ENCODE peak calls at places on chromosomes 6 and 20, in ten cellular contexts. T is cardiac muscle cell, N is fibroblast of mammary gland, G is lower leg skin, L is neural crest cell, I is endothelial cell, H is lower lobe of right lung, K is GM13977, U is RWPE1, D is AG04449. M is an unnamed sample.

GRCh38 chr20:18879262-18879661 is 65.7 kb downstream of the SCP2D1 start:
- DNase-seq in N (no peak), L (no peak), I (no peak), D (no peak), T (no peak), K (no peak), G (no peak), U (peak), H (no peak), M (no peak)

GRCh38 chr6:123926000-123926399 is 122.3 kb downstream of the NKAIN2 start:
- DNase-seq in T (no peak), N (no peak), G (no peak), D (no peak), L (no peak), U (peak), H (no peak), K (no peak), I (no peak), M (no peak)

GRCh38 chr6:46175446-46175845 is 4.7 kb upstream of the ENPP5 start:
- DNase-seq in T (peak), N (peak), I (no peak), G (no peak), H (no peak), D (no peak), U (no peak), L (no peak), K (peak), M (no peak)

GRCh38 chr6:21023210-21023609 is 489.0 kb downstream of the CDKAL1 start:
- DNase-seq in T (no peak), K (no peak), U (no peak), G (no peak), N (no peak), I (no peak), L (no peak), H (no peak), D (no peak), M (no peak)

GRCh38 chr6:37029249-37029959 is 23.9 kb downstream of the FGD2 start:
- DNase-seq in D (no peak), I (peak), H (peak), G (peak), L (peak), T (peak), U (no peak), K (peak), N (peak), M (peak)

GRCh38 chr6:34377984-34378383 is 14.5 kb downstream of the NUDT3 start:
- DNase-seq in U (no peak), G (no peak), L (no peak), T (no peak), K (no peak), N (no peak), D (no peak), H (no peak), I (no peak), M (no peak)

GRCh38 chr6:159094444-159095252 is 49.9 kb upstream of the TAGAP start:
- DNase-seq in I (no peak), D (no peak), U (no peak), N (no peak), H (no peak), K (peak), L (no peak), T (no peak), G (no peak), M (no peak)

GRCh38 chr20:50014570-50015562 is 32.1 kb downstream of the SNAI1 start:
- DNase-seq in H (no peak), D (no peak), K (no peak), L (no peak), U (no peak), I (peak), N (no peak), G (no peak), T (no peak), M (no peak)

GRCh38 chr6:467111-467510 is 75.6 kb downstream of the IRF4 start:
- DNase-seq in U (no peak), H (no peak), D (no peak), G (peak), T (no peak), I (no peak), K (no peak), L (no peak), N (no peak), M (no peak)

GRCh38 chr20:44796758-44797457 is 13.4 kb downstream of the RIMS4 start:
- DNase-seq in H (no peak), G (no peak), I (no peak), T (no peak), N (no peak), K (no peak), U (no peak), D (no peak), L (no peak), M (no peak)

GRCh38 chr6:45514454-45514853 is 136.7 kb upstream of the SUPT3H start:
- DNase-seq in T (no peak), G (no peak), I (no peak), N (peak), U (peak), K (no peak), H (no peak), L (no peak), D (no peak), M (no peak)

GRCh38 chr6:28003661-28004060 is 46.6 kb downstream of the OR2B6 start:
- DNase-seq in N (no peak), U (peak), T (no peak), I (no peak), H (no peak), L (no peak), G (no peak), D (no peak), K (no peak), M (no peak)

GRCh38 chr6:33164665-33165373 is 27.4 kb downstream of the COL11A2 start:
- DNase-seq in T (no peak), L (no peak), K (no peak), H (no peak), G (no peak), I (no peak), U (no peak), N (no peak), D (no peak), M (no peak)

GRCh38 chr6:161536141-161536735 is 262.4 kb upstream of the AGPAT4 start:
- DNase-seq in L (no peak), H (no peak), K (no peak), U (no peak), I (no peak), N (no peak), T (no peak), G (no peak), D (no peak), M (no peak)

GRCh38 chr6:146908786-146909185 is 295.4 kb upstream of the STXBP5 start:
- DNase-seq in L (no peak), N (no peak), I (no peak), U (no peak), T (no peak), H (no peak), D (no peak), K (no peak), G (no peak), M (no peak)

GRCh38 chr6:143264996-143265734 is 185.3 kb downstream of the ADAT2 start:
- DNase-seq in L (no peak), G (no peak), U (no peak), T (no peak), H (no peak), K (no peak), I (no peak), D (no peak), N (no peak), M (no peak)

GRCh38 chr6:25922301-25922700 is 8.2 kb downstream of the SLC17A2 start:
- DNase-seq in H (no peak), D (no peak), U (no peak), T (peak), I (no peak), N (peak), K (no peak), L (no peak), G (peak), M (no peak)

GRCh38 chr6:163469459-163469858 is 54.9 kb downstream of the QKI start:
- DNase-seq in L (no peak), T (no peak), G (no peak), I (no peak), K (no peak), U (no peak), D (no peak), N (no peak), H (no peak), M (no peak)

GRCh38 chr6:135540207-135540877 is 42.8 kb upstream of the AHI1 start:
- DNase-seq in U (no peak), D (no peak), L (no peak), N (peak), G (no peak), H (no peak), K (no peak), I (no peak), T (peak), M (no peak)

GRCh38 chr6:3489961-3490621 is 33.2 kb upstream of the SLC22A23 start:
- DNase-seq in H (no peak), G (no peak), K (no peak), N (no peak), T (no peak), I (no peak), D (no peak), L (no peak), U (no peak), M (no peak)

GRCh38 chr6:27129095-27129815 is 118.2 kb upstream of the PRSS16 start:
- DNase-seq in L (no peak), K (no peak), D (no peak), T (no peak), N (no peak), G (no peak), U (no peak), I (no peak), H (no peak), M (no peak)

GRCh38 chr6:38549795-38550194 is 89.9 kb downstream of the BTBD9 start:
- DNase-seq in G (no peak), N (no peak), L (no peak), D (no peak), K (no peak), T (no peak), U (no peak), I (no peak), H (no peak), M (no peak)

GRCh38 chr20:34539756-34540155 is 18.8 kb upstream of the MAP1LC3A start:
- DNase-seq in T (no peak), L (no peak), K (no peak), U (no peak), H (no peak), G (no peak), D (no peak), I (no peak), N (no peak), M (no peak)

GRCh38 chr20:9829835-9830234 is 9.0 kb downstream of the PAK5 start:
- DNase-seq in H (no peak), G (no peak), I (no peak), D (no peak), L (no peak), U (no peak), T (no peak), N (no peak), K (no peak), M (no peak)

GRCh38 chr6:157157228-157157627 is 166.1 kb downstream of the TMEM242 start:
- DNase-seq in D (no peak), I (no peak), N (no peak), T (no peak), U (no peak), L (no peak), G (no peak), K (no peak), H (no peak), M (no peak)

GRCh38 chr6:41442800-41443501 is 103.2 kb upstream of the FOXP4 start:
- DNase-seq in H (peak), U (no peak), L (peak), I (peak), G (peak), N (peak), K (no peak), T (peak), D (no peak), M (peak)

GRCh38 chr20:12237772-12238171 is 320.1 kb downstream of the BTBD3 start:
- DNase-seq in G (no peak), U (no peak), N (peak), D (no peak), H (no peak), L (no peak), T (peak), I (no peak), K (no peak), M (no peak)

GRCh38 chr6:131960371-131961133 is 9.4 kb upstream of the CCN2 start:
- DNase-seq in N (peak), T (peak), I (no peak), L (no peak), K (no peak), U (no peak), H (no peak), G (no peak), D (no peak), M (no peak)
- TF ChIP-seq CTCF in N (peak), T (peak), I (peak), L (peak), K (no peak), U (no peak), H (no peak), G (no peak), D (no peak), M (no peak)

DNA sequence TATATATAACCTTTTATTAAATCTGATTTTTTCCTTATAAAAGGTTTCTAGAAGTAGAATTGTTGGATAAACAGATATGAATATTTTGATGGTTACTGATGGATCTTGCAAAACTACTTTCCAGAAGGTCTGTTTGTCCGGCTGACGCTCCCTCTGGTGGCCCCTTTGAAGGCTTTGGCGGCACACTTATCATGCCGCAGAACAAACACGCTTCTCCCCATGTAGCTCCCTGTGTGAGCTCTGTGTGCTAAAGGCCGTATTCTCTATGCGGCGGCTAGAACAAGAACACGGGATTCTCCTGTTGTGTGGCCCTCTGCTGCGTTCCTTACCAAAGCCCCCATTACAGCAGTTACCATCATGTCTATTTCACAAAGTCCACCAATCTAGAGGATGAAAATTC is 30.0 kb downstream of the PPP1R3G start:
- DNase-seq in H (no peak), T (peak), L (no peak), I (no peak), G (no peak), U (no peak), D (no peak), K (no peak), N (peak), M (no peak)
- TF ChIP-seq CTCF in H (no peak), T (peak), L (peak), I (no peak), G (no peak), U (no peak), D (peak), K (no peak), N (peak), M (peak)

GRCh38 chr6:137852346-137852745 is 14.7 kb upstream of the TNFAIP3 start:
- DNase-seq in H (no peak), L (no peak), I (no peak), G (no peak), D (no peak), N (peak), K (no peak), T (no peak), U (no peak), M (no peak)
- TF ChIP-seq CTCF in H (no peak), L (no peak), I (no peak), G (no peak), D (no peak), N (no peak), K (no peak), T (no peak), U (no peak), M (no peak)

DNA sequence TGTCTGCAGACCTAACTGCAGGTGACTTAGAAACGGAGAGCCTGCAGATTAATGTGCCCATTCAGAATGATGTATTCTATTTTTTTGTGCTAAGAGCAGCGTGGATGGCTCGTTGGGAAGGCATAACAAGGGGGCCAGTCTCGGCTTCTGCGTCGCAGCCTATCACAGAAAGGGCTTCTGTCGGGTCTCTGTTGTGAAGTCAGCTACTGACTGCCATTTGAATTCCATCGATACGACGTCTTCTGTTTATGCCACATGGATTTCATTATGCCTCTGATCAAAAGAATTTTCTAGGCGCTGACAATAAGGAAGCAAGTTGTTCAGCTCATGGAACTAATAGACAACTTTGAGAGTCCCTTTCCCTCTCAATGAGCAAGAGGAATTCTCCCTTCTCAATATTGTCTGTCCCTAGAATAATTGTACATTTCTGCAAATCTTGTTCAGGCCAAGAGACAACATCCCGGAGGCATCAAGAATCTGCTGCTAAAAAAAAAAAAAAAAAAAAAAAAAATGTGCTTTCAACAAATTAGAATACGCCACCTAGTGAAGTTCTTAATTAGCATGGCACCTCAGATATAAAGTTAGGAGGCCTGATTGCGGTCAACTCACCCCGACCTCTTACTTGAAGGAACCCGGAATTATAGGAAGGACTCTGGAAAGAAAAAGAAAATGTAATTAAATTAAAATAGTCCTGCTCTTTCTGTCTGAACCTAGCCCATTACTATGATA is 223.9 kb downstream of the TSHZ2 start:
- DNase-seq in T (no peak), L (no peak), K (no peak), G (no peak), I (no peak), D (no peak), N (peak), U (no peak), H (no peak), M (no peak)
- TF ChIP-seq CTCF in T (peak), L (no peak), K (no peak), G (no peak), I (no peak), D (no peak), N (no peak), U (peak), H (no peak), M (no peak)

GRCh38 chr20:2757969-2758368 is 42.5 kb downstream of the CPXM1 start:
- DNase-seq in T (no peak), U (no peak), D (no peak), I (no peak), H (no peak), K (peak), N (no peak), G (no peak), L (no peak), M (no peak)
- TF ChIP-seq CTCF in T (no peak), U (no peak), D (no peak), I (no peak), H (no peak), K (no peak), N (no peak), G (no peak), L (no peak), M (no peak)

DNA sequence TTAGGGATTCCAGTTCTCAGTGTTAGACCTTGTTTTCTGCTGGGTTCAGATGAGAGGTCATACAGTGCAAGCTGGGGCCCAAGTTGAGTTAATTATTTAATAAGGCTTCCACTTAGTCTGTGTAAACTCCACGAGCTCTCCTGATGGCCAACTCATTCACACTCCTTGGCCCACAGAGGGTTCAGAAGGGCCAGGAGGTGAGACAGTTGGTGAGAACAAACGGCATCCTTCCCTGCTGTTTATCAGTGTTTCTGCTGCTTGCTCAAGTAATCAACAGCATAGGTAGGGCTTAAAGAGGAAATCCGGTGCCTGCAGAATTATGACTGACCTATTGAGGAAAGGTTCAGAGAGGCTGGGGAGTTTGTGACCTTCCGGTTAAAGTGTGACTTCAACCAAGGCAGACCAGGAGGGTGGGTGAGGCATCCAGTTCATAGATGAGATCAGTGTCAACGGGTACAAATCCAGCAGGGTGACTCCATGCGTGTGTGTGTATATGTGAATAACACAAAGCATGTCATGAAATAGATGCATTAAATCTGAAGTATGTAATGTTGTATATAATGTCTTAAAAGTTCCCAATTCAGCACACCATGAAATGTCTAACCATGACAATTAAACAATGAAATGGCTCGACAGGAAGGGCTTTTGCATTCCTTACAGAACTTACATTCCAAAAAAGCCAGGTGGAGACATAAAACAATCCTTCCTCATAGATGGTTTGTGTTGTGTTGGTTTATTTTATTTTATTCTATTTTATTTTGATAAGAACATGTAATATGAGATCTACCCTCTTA is 37.4 kb upstream of the BCAS1 start:
- DNase-seq in H (no peak), G (no peak), U (no peak), N (no peak), L (no peak), I (no peak), K (no peak), T (no peak), D (no peak), M (no peak)
- TF ChIP-seq CTCF in H (no peak), G (no peak), U (no peak), N (no peak), L (no peak), I (no peak), K (no peak), T (no peak), D (no peak), M (no peak)

GRCh38 chr20:37755665-37756064 is 61.8 kb downstream of the CTNNBL1 start:
- DNase-seq in T (no peak), D (no peak), L (no peak), I (no peak), K (no peak), G (no peak), N (peak), U (no peak), H (no peak), M (no peak)
- TF ChIP-seq CTCF in T (no peak), D (peak), L (peak), I (no peak), K (no peak), G (no peak), N (no peak), U (no peak), H (no peak), M (peak)

GRCh38 chr6:125512621-125513020 is 210.9 kb upstream of the HDDC2 start:
- DNase-seq in L (no peak), I (no peak), N (no peak), G (no peak), T (no peak), K (no peak), H (no peak), U (no peak), D (no peak), M (no peak)
- TF ChIP-seq CTCF in L (peak), I (peak), N (peak), G (no peak), T (peak), K (peak), H (peak), U (no peak), D (no peak), M (peak)

DNA sequence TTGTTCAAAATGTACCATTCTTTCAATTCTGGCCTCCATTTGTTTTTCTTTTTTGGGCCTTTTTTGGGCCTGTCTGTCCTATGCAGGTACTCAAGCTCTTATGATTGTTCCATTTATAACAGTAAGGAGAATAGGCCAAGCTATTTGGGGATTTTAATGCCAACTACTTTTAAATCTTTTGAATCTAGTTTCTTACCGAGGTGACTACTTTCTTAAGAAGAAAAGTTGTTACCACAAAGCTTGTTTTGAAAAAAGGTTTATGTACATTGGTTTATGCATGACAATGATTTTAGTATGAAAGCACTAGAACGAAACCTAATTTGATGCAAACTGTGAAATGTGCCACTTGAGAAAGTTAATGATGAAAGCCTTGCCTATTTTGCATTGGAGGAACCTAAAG is 98.3 kb upstream of the MTHFD1L start:
- DNase-seq in I (no peak), H (no peak), G (no peak), L (no peak), U (no peak), K (no peak), T (no peak), N (no peak), D (no peak), M (no peak)
- TF ChIP-seq CTCF in I (no peak), H (no peak), G (no peak), L (no peak), U (no peak), K (no peak), T (no peak), N (no peak), D (no peak), M (no peak)

M was measured in progenitor cell of endocrine pancreas.